ENCODE peak calls at places on chromosomes 4 and X, in four cellular contexts. X, F, U and Z are unnamed samples.

GRCh38 chr4:139560396-139561084 is 4.5 kb upstream of the SETD7 start:
- DNase-seq in U (no peak), F (no peak), X (no peak), Z (no peak)

GRCh38 chrX:7330971-7331746 is 183.2 kb upstream of the PUDP start:
- DNase-seq in F (no peak), U (peak), X (no peak), Z (no peak)

GRCh38 chrX:22748093-22748999 is 251.4 kb upstream of the DDX53 start:
- DNase-seq in F (no peak), X (no peak), U (peak), Z (peak)

GRCh38 chr4:87819281-87819919 is 13.4 kb upstream of the MEPE start:
- DNase-seq in F (no peak), X (peak), U (peak), Z (no peak)

GRCh38 chr4:177718514-177718913 is 276.3 kb upstream of the AGA start:
- DNase-seq in F (no peak), U (no peak), X (no peak), Z (no peak)

GRCh38 chrX:66675541-66675940 is 36.7 kb upstream of the EDA2R start:
- DNase-seq in X (no peak), U (peak), F (no peak), Z (no peak)

GRCh38 chr4:56619160-56619559 is 61.9 kb downstream of the HOPX start:
- DNase-seq in U (peak), F (no peak), X (no peak), Z (no peak)

GRCh38 chrX:3697701-3698279 is 15.7 kb downstream of the PRKX start:
- DNase-seq in F (no peak), U (peak), X (no peak), Z (no peak)

GRCh38 chr4:16931906-16932305 is 33.5 kb upstream of the LDB2 start:
- DNase-seq in F (no peak), U (peak), X (peak), Z (no peak)

GRCh38 chr4:6497796-6498195 is 25.4 kb upstream of the PPP2R2C start:
- DNase-seq in U (no peak), F (no peak), X (no peak), Z (no peak)

GRCh38 chrX:15882704-15883539 is 28.3 kb upstream of the AP1S2 start:
- DNase-seq in X (no peak), F (no peak), U (peak), Z (no peak)

GRCh38 chr4:189436207-189436606 is 504.5 kb upstream of the FRG1 start:
- DNase-seq in X (no peak), F (no peak), U (no peak), Z (no peak)

GRCh38 chr4:2663275-2663674 is 92.9 kb downstream of the TNIP2 start:
- DNase-seq in X (no peak), F (no peak), U (peak), Z (no peak)

GRCh38 chrX:53422915-53423268 is 219 bp downstream of the RIBC1 start:
- DNase-seq in X (no peak), U (no peak), F (no peak), Z (no peak)

GRCh38 chr4:153152453-153153338 is 51.5 kb upstream of the TRIM2 start:
- DNase-seq in U (peak), X (no peak), F (peak), Z (peak)

GRCh38 chr4:2408401-2408958 is 10.0 kb downstream of the ZFYVE28 start:
- DNase-seq in F (peak), U (no peak), X (no peak), Z (no peak)

GRCh38 chrX:24148535-24149345 is 789 bp upstream of the ZFX start:
- DNase-seq in F (no peak), U (peak), X (no peak), Z (no peak)

GRCh38 chr4:45442466-45442865 is 681.4 kb downstream of the GABRG1 start:
- DNase-seq in U (peak), F (no peak), X (no peak), Z (no peak)
- TF ChIP-seq CTCF in U (peak), F (peak), X (peak), Z (peak)

GRCh38 chrX:2650037-2650436 is 41.1 kb upstream of the CD99 start:
- DNase-seq in F (no peak), X (no peak), U (no peak), Z (no peak)
- TF ChIP-seq CTCF in F (no peak), X (no peak), U (no peak), Z (no peak)

GRCh38 chr4:111847256-111848108 is 297.8 kb upstream of the FAM241A start:
- DNase-seq in X (no peak), U (peak), F (no peak), Z (no peak)
- TF ChIP-seq CTCF in X (peak), U (no peak), F (no peak), Z (peak)

DNA sequence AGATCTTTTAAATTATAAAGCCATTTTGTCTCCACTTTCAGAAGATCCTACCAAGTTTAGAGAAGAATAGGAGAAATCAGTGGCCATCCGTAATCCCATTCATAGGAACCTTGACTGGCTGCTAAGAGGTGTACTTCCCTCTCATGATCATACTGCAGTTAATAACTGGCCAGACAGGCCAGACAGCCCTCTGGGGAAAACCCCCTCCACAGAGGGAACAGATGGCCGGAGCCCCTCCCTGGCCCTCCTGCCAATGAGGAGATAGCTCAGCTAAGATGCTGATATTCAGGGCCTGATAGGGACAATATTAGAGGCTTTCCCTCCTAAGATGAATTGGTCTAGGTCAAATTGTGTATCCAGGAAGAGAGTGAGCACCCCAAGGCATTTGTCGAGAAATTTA is 200.0 kb upstream of the MAOA start:
- DNase-seq in X (no peak), F (no peak), U (no peak), Z (no peak)
- TF ChIP-seq CTCF in X (no peak), F (no peak), U (no peak), Z (no peak)

GRCh38 chrX:38000706-38001105 is 5.6 kb upstream of the SYTL5 start:
- DNase-seq in X (no peak), F (no peak), U (no peak), Z (no peak)

GRCh38 chrX:37997096-37997495 is 9.3 kb upstream of the SYTL5 start:
- DNase-seq in U (no peak), X (no peak), F (no peak), Z (no peak)

GRCh38 chrX:37998586-37999267 is 7.6 kb upstream of the SYTL5 start:
- DNase-seq in U (no peak), F (no peak), X (no peak), Z (no peak)

GRCh38 chrX:37993857-37994619 is 12.3 kb upstream of the SYTL5 start:
- DNase-seq in F (peak), U (no peak), X (no peak), Z (no peak)

DNA sequence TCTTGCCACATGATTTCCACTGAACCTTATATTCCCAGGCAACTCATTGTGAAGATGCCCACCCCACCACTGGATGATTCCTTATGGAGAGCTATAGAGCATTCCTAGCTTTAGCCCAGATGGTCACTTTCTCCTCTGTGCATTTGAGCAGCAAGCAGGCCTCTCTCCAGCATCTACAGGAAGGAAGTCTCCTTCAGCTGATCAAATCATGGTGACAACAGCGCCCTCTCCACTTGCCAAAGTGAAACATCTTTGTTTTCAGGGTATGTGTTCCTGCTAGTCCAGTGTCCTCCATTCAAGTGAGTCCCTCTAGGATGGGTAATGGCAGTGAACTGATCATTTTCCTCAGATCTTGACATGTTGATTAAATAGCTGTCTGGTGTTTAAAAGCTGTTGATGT is 10.9 kb upstream of the SYTL5 start:
- DNase-seq in X (no peak), F (no peak), U (no peak), Z (no peak)
- TF ChIP-seq CTCF in X (no peak), F (no peak), U (no peak), Z (no peak)

DNA sequence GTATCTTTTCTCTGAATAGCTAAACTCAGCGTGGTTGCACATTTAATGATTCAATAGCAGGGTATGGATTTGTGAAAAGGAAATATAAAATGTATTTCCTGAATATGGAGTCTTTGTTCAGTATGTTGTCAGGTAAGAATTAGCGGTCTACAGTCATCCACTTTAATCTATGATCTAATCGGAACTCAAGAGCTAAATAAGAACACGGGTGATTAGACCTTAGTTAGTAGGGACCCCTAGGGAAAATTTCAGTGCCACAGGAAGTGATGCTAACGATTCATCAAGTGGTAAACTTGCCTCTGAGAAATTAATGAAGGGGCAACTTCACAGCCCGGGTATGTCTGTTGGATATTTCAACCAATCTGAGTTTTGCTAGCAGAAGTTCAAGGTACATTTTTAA is 47.0 kb downstream of the PCDH7 start:
- DNase-seq in X (no peak), F (no peak), U (no peak), Z (no peak)
- TF ChIP-seq CTCF in X (no peak), F (no peak), U (no peak), Z (no peak)

GRCh38 chr4:118955515-118955914 is 66.9 kb downstream of the SYNPO2 start:
- DNase-seq in F (no peak), U (no peak), X (no peak), Z (no peak)

GRCh38 chr4:118953276-118953675 is 64.6 kb downstream of the SYNPO2 start:
- DNase-seq in U (no peak), F (no peak), X (no peak), Z (no peak)

GRCh38 chr4:118950929-118951570 is 62.4 kb downstream of the SYNPO2 start:
- DNase-seq in X (no peak), U (no peak), F (no peak), Z (no peak)

GRCh38 chr4:118957683-118958082 is 69.0 kb downstream of the SYNPO2 start:
- DNase-seq in F (no peak), U (peak), X (no peak), Z (no peak)

GRCh38 chr4:118954246-118954645 is 65.6 kb downstream of the SYNPO2 start:
- DNase-seq in F (no peak), U (peak), X (no peak), Z (no peak)
- TF ChIP-seq CTCF in F (no peak), U (peak), X (peak), Z (peak)

GRCh38 chr4:148425327-148426110 is 16.7 kb downstream of the NR3C2 start:
- DNase-seq in U (no peak), X (no peak), F (no peak), Z (no peak)
- TF ChIP-seq CTCF in U (no peak), X (peak), F (no peak), Z (peak)

GRCh38 chr4:46267866-46268265 is 122.1 kb downstream of the GABRA2 start:
- DNase-seq in X (no peak), U (no peak), F (no peak), Z (no peak)

GRCh38 chr4:46266106-46266505 is 123.8 kb downstream of the GABRA2 start:
- DNase-seq in X (no peak), U (no peak), F (no peak), Z (no peak)

GRCh38 chr4:46274717-46275116 is 115.2 kb downstream of the GABRA2 start:
- DNase-seq in F (no peak), X (no peak), U (peak), Z (no peak)

GRCh38 chr4:46270986-46271596 is 118.8 kb downstream of the GABRA2 start:
- DNase-seq in F (no peak), U (peak), X (no peak), Z (no peak)
- TF ChIP-seq CTCF in F (peak), U (peak), X (peak), Z (peak)